ENCODE peak calls at places on chromosomes 13 and 19, in ten cellular contexts. M, J, F, I, Y, O, Z, U, N and C are unnamed samples.

GRCh38 chr13:36619535-36619934 is 54.3 kb upstream of the SERTM1 start:
- DNase-seq in M (no peak), J (no peak), F (no peak), I (no peak), Y (no peak), O (no peak), Z (no peak), U (no peak), N (no peak), C (no peak)

GRCh38 chr13:87671031-87671823 is at the start of gene SLITRK5:
- DNase-seq in M (peak), J (no peak), F (peak), I (peak), Y (peak), O (peak), Z (peak), U (no peak), N (peak), C (peak)

GRCh38 chr13:75507027-75508001 is 25.3 kb upstream of the TBC1D4 start:
- DNase-seq in M (no peak), J (no peak), F (no peak), I (no peak), Y (no peak), O (no peak), Z (no peak), U (no peak), N (peak), C (no peak)

GRCh38 chr19:58440556-58440955 is 603 bp upstream of the ZNF132 start:
- DNase-seq in M (no peak), J (no peak), F (no peak), I (no peak), Y (no peak), O (no peak), Z (no peak), U (no peak), N (no peak), C (no peak)

GRCh38 chr19:53910170-53910518 is 1.1 kb downstream of the CACNG7 start:
- DNase-seq in M (no peak), J (no peak), F (no peak), I (no peak), Y (peak), O (peak), Z (no peak), U (no peak), N (no peak), C (no peak)

GRCh38 chr19:35011091-35011689 is 11.1 kb downstream of the GRAMD1A start:
- DNase-seq in M (no peak), J (no peak), F (no peak), I (no peak), Y (no peak), O (no peak), Z (no peak), U (no peak), N (peak), C (no peak)

GRCh38 chr13:29934531-29935308 is 84.3 kb upstream of the UBL3 start:
- DNase-seq in M (no peak), J (no peak), F (no peak), I (no peak), Y (no peak), O (no peak), Z (no peak), U (no peak), N (no peak), C (peak)

GRCh38 chr19:14091885-14092462 is 1.4 kb upstream of the SAMD1 start:
- DNase-seq in M (no peak), J (no peak), F (no peak), I (no peak), Y (no peak), O (no peak), Z (no peak), U (no peak), N (no peak), C (no peak)

GRCh38 chr13:55432814-55433213 is 1707.9 kb upstream of the PRR20A start:
- DNase-seq in M (no peak), J (no peak), F (no peak), I (no peak), Y (no peak), O (no peak), Z (no peak), U (no peak), N (no peak), C (no peak)

GRCh38 chr13:110683203-110683883 is 22.6 kb downstream of the CARS2 start:
- DNase-seq in M (no peak), J (no peak), F (peak), I (no peak), Y (peak), O (peak), Z (no peak), U (no peak), N (no peak), C (no peak)

GRCh38 chr13:22173605-22174004 is 502.7 kb downstream of the FGF9 start:
- DNase-seq in M (no peak), J (no peak), F (peak), I (no peak), Y (no peak), O (no peak), Z (no peak), U (no peak), N (no peak), C (no peak)

GRCh38 chr13:97295279-97296182 is 73.4 kb downstream of the MBNL2 start:
- DNase-seq in M (no peak), J (no peak), F (peak), I (no peak), Y (no peak), O (no peak), Z (peak), U (no peak), N (no peak), C (no peak)

GRCh38 chr13:48159436-48160225 is 64.7 kb upstream of the MED4 start:
- DNase-seq in M (no peak), J (no peak), F (no peak), I (no peak), Y (no peak), O (peak), Z (no peak), U (no peak), N (no peak), C (no peak)

GRCh38 chr19:2327773-2328400 is 499 bp downstream of the LSM7 start:
- DNase-seq in M (peak), J (peak), F (peak), I (no peak), Y (no peak), O (peak), Z (peak), U (peak), N (peak), C (peak)

GRCh38 chr19:57241181-57241580 is 749 bp downstream of the ZNF805 start:
- DNase-seq in M (no peak), J (no peak), F (peak), I (no peak), Y (peak), O (peak), Z (peak), U (no peak), N (no peak), C (no peak)

GRCh38 chr19:7869910-7870511 is 4.2 kb downstream of the PRR36 start:
- DNase-seq in M (peak), J (no peak), F (no peak), I (no peak), Y (peak), O (peak), Z (no peak), U (no peak), N (no peak), C (no peak)

GRCh38 chr13:110061270-110061669 is 245.7 kb downstream of the COL4A1 start:
- DNase-seq in M (no peak), J (no peak), F (no peak), I (no peak), Y (no peak), O (no peak), Z (no peak), U (no peak), N (no peak), C (no peak)

GRCh38 chr19:1524972-1525325 is 1.1 kb downstream of the PLK5 start:
- DNase-seq in M (no peak), J (no peak), F (no peak), I (no peak), Y (no peak), O (no peak), Z (no peak), U (no peak), N (no peak), C (no peak)

GRCh38 chr13:99335603-99336002 is 28.4 kb upstream of the GPR183 start:
- DNase-seq in M (no peak), J (no peak), F (no peak), I (no peak), Y (no peak), O (no peak), Z (no peak), U (peak), N (peak), C (no peak)

GRCh38 chr13:43805071-43805468 is 18.3 kb upstream of the ENOX1 start:
- DNase-seq in M (no peak), J (no peak), F (peak), I (no peak), Y (no peak), O (peak), Z (peak), U (no peak), N (no peak), C (peak)

GRCh38 chr13:107254392-107254791 is 686.5 kb upstream of the ARGLU1 start:
- DNase-seq in M (no peak), J (no peak), F (no peak), I (no peak), Y (no peak), O (no peak), Z (no peak), U (no peak), N (no peak), C (no peak)

GRCh38 chr19:11113140-11113708 is 24.0 kb downstream of the LDLR start:
- DNase-seq in M (no peak), J (no peak), F (no peak), I (no peak), Y (no peak), O (no peak), Z (no peak), U (no peak), N (no peak), C (no peak)

GRCh38 chr19:31500540-31500830 is 151.2 kb upstream of the TSHZ3 start:
- DNase-seq in M (no peak), J (no peak), F (no peak), I (no peak), Y (no peak), O (no peak), Z (no peak), U (no peak), N (no peak), C (no peak)

GRCh38 chr19:3366104-3366760 is at the start of gene NFIC:
- DNase-seq in M (peak), J (no peak), F (peak), I (no peak), Y (peak), O (peak), Z (peak), U (no peak), N (peak), C (no peak)

GRCh38 chr19:35901854-35902661 is at the start of gene HCST:
- DNase-seq in M (no peak), J (no peak), F (no peak), I (no peak), Y (no peak), O (no peak), Z (no peak), U (no peak), N (no peak), C (no peak)

GRCh38 chr19:42234364-42234763 is 8.0 kb downstream of the GSK3A start:
- DNase-seq in M (no peak), J (no peak), F (no peak), I (no peak), Y (no peak), O (no peak), Z (no peak), U (no peak), N (no peak), C (no peak)

GRCh38 chr19:42233638-42234292 is 8.6 kb downstream of the GSK3A start:
- DNase-seq in M (no peak), J (no peak), F (no peak), I (no peak), Y (no peak), O (no peak), Z (no peak), U (no peak), N (no peak), C (no peak)

GRCh38 chr19:42232435-42232834 is 10.0 kb downstream of the GSK3A start:
- DNase-seq in M (no peak), J (no peak), F (no peak), I (no peak), Y (no peak), O (no peak), Z (no peak), U (no peak), N (no peak), C (no peak)

GRCh38 chr19:42235181-42235580 is 7.2 kb downstream of the GSK3A start:
- DNase-seq in M (no peak), J (no peak), F (no peak), I (no peak), Y (no peak), O (no peak), Z (no peak), U (no peak), N (no peak), C (no peak)

DNA sequence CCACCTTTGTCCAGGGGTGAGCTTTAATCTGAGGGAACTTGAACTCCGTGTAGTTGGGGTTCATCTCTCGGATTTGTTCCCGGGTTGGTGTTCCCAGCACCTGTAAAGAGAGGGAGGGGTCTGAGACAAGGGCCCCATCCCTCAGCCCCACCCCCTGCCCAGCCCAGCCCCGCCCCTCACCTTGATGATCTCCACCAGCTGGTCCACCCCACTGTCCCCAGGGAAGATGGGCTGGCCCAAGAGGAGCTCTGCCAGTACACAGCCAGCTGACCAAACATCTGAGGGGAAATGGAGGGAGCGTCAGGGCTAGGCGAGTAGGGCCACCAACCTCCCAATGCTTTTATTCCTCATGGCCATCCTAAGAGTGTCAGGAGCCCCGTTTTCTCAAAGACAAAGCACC is 9.3 kb downstream of the GSK3A start:
- DNase-seq in M (no peak), J (no peak), F (no peak), I (no peak), Y (no peak), O (no peak), Z (no peak), U (no peak), N (no peak), C (no peak)
- H3K27ac ChIP-seq in M (no peak), J (no peak), F (no peak), I (no peak), Y (no peak), O (no peak), Z (no peak), U (no peak), N (no peak), C (no peak)

GRCh38 chr19:4559569-4559968 is at the start of gene SEMA6B:
- DNase-seq in M (peak), J (no peak), F (no peak), I (no peak), Y (no peak), O (no peak), Z (peak), U (no peak), N (peak), C (no peak)
- H3K27ac ChIP-seq in M (peak), J (no peak), F (no peak), I (peak), Y (no peak), O (no peak), Z (no peak), U (no peak), N (peak), C (no peak)

GRCh38 chr13:73057284-73058025 is 1.4 kb upstream of the KLF5 start:
- DNase-seq in M (no peak), J (no peak), F (no peak), I (no peak), Y (no peak), O (no peak), Z (no peak), U (no peak), N (no peak), C (no peak)
- H3K27ac ChIP-seq in M (peak), J (no peak), F (no peak), I (no peak), Y (no peak), O (no peak), Z (no peak), U (no peak), N (no peak), C (peak)

GRCh38 chr13:42168497-42168896 is 103.5 kb upstream of the AKAP11 start:
- DNase-seq in M (no peak), J (no peak), F (no peak), I (no peak), Y (no peak), O (no peak), Z (no peak), U (no peak), N (no peak), C (no peak)

GRCh38 chr13:42164557-42165125 is 107.3 kb upstream of the AKAP11 start:
- DNase-seq in M (no peak), J (no peak), F (no peak), I (no peak), Y (no peak), O (no peak), Z (no peak), U (no peak), N (no peak), C (no peak)

GRCh38 chr13:42174344-42175162 is 97.4 kb upstream of the AKAP11 start:
- DNase-seq in M (no peak), J (no peak), F (peak), I (no peak), Y (no peak), O (peak), Z (no peak), U (no peak), N (no peak), C (no peak)

GRCh38 chr13:42173789-42174343 is 98.1 kb upstream of the AKAP11 start:
- DNase-seq in M (no peak), J (no peak), F (peak), I (no peak), Y (no peak), O (peak), Z (no peak), U (no peak), N (no peak), C (no peak)

DNA sequence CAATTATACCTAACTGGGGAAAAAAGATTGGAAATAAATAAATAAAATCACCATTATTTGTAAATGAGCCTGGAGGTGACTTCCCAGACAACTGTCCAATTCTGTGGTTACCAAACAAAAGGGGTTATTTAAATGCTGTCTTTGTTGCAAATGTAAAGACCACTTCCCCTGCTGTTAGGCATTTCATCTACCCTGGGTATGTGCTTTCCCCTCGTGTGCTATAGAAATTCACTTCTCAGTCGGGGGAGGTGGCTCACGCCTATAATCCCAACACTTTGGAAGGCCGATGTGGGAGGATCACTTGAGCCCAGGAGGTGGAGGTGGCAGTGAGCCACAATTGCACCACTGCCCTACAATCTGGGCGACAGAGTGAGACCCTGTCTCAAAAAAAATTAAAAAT is 101.9 kb upstream of the AKAP11 start:
- DNase-seq in M (no peak), J (no peak), F (no peak), I (no peak), Y (no peak), O (peak), Z (no peak), U (no peak), N (no peak), C (no peak)
- H3K27ac ChIP-seq in M (no peak), J (no peak), F (no peak), I (no peak), Y (no peak), O (no peak), Z (no peak), U (no peak), N (no peak), C (no peak)

GRCh38 chr19:51799311-51799997 is 4.5 kb downstream of the FPR3 start:
- DNase-seq in M (peak), J (peak), F (peak), I (peak), Y (no peak), O (no peak), Z (peak), U (no peak), N (no peak), C (peak)
- H3K27ac ChIP-seq in M (peak), J (no peak), F (peak), I (peak), Y (no peak), O (no peak), Z (peak), U (no peak), N (no peak), C (no peak)

DNA sequence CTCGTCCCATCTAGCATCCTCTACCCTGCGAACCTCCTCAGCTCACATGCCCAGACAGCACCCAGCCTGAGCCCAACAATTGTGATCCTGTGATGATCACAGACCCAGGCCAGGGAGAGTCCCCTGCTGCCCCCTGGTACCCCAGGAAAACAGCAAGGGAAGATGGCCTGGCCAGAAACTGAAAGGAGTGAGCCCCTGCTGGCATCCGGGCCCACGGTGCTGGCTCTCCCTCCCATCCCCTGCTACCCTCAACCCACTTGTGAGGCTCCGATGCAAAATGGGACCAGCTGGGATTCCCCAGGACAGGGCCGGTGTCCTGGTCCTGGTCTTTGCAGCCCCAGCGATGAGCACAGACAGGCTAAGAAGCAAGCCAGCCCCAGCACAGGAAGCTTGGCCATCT is 14.1 kb downstream of the RANBP3 start:
- DNase-seq in M (no peak), J (no peak), F (no peak), I (no peak), Y (no peak), O (no peak), Z (no peak), U (no peak), N (no peak), C (no peak)
- H3K27ac ChIP-seq in M (peak), J (no peak), F (no peak), I (no peak), Y (peak), O (no peak), Z (no peak), U (no peak), N (no peak), C (no peak)

DNA sequence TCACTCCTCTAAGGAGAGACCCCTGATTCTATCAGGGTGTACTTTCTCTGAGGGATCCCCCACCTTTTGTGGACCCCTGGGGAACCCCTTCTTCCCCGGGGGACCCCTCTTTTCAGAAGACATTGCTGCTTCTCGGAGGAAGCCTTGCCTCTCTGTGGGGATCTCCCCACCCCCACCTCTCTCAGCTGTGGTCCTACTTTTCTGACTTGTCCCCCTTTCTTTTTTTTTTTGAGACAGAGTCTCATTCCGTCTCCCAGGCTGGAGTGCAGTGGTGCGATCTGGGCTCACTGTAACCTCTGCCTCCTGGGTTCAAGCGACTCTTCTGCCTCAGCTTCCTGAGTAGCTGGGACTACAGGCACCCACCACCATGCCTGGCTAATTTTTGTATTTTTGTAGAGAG is 18.4 kb upstream of the GATAD2A start:
- DNase-seq in M (no peak), J (no peak), F (no peak), I (no peak), Y (no peak), O (no peak), Z (no peak), U (no peak), N (no peak), C (no peak)
- H3K27ac ChIP-seq in M (peak), J (peak), F (peak), I (peak), Y (no peak), O (no peak), Z (no peak), U (peak), N (peak), C (no peak)

GRCh38 chr19:44625531-44626066 is 12.2 kb downstream of the IGSF23 start:
- DNase-seq in M (no peak), J (no peak), F (no peak), I (no peak), Y (no peak), O (no peak), Z (peak), U (no peak), N (no peak), C (no peak)
- H3K27ac ChIP-seq in M (no peak), J (no peak), F (peak), I (no peak), Y (no peak), O (no peak), Z (peak), U (no peak), N (no peak), C (no peak)